ENCODE peak calls at places on chromosomes 2 and 18, in four cellular contexts. S, F, T and V are unnamed samples.

GRCh38 chr2:239114119-239114581 is 266.3 kb downstream of the TWIST2 start:
- DNase-seq in S (peak), F (no peak), T (peak), V (no peak)

GRCh38 chr2:91442246-91442905 is 2750.9 kb downstream of the RPIA start:
- DNase-seq in S (peak), F (peak), T (no peak), V (peak)

GRCh38 chr18:48031641-48032040 is 101.2 kb upstream of the SMAD2 start:
- DNase-seq in S (no peak), F (no peak), T (no peak), V (no peak)

GRCh38 chr18:55790296-55790695 is 202.3 kb upstream of the TCF4 start:
- DNase-seq in S (no peak), F (no peak), T (peak), V (no peak)

GRCh38 chr2:180829261-180829660 is 151.1 kb upstream of the UBE2E3 start:
- DNase-seq in S (no peak), F (no peak), T (no peak), V (no peak)

GRCh38 chr2:85302106-85302505 is 25.7 kb downstream of the TGOLN2 start:
- DNase-seq in S (no peak), F (no peak), T (no peak), V (no peak)

GRCh38 chr2:65666156-65666725 is 233.8 kb upstream of the SPRED2 start:
- DNase-seq in S (no peak), F (no peak), T (peak), V (peak)

GRCh38 chr2:239386872-239387445 is 13.9 kb downstream of the HDAC4 start:
- DNase-seq in S (no peak), F (no peak), T (no peak), V (no peak)

GRCh38 chr2:226898925-226899324 is 63.1 kb downstream of the RHBDD1 start:
- DNase-seq in S (no peak), F (no peak), T (no peak), V (no peak)

GRCh38 chr2:29448238-29448637 is 333.0 kb downstream of the CLIP4 start:
- DNase-seq in S (no peak), F (no peak), T (no peak), V (no peak)

GRCh38 chr2:156708051-156708450 is 271.9 kb downstream of the GPD2 start:
- DNase-seq in S (no peak), F (no peak), T (no peak), V (no peak)

GRCh38 chr2:158460632-158461297 is 4.0 kb downstream of the PKP4 start:
- DNase-seq in S (no peak), F (no peak), T (peak), V (no peak)

GRCh38 chr2:170236639-170237037 is 58.7 kb downstream of the MYO3B start:
- DNase-seq in S (no peak), F (no peak), T (no peak), V (no peak)

GRCh38 chr2:85716346-85716880 is 22.3 kb downstream of the GNLY start:
- DNase-seq in S (no peak), F (no peak), T (no peak), V (no peak)

GRCh38 chr18:57447154-57447621 is 12.0 kb downstream of the ONECUT2 start:
- DNase-seq in S (no peak), F (no peak), T (peak), V (peak)

GRCh38 chr2:179020156-179020750 is 29.7 kb downstream of the CCDC141 start:
- DNase-seq in S (peak), F (no peak), T (no peak), V (peak)

GRCh38 chr2:227578642-227579041 is 20.1 kb upstream of the SCYGR2 start:
- DNase-seq in S (no peak), F (no peak), T (no peak), V (no peak)

GRCh38 chr2:68292108-68292710 is 27.5 kb downstream of the CNRIP1 start:
- DNase-seq in S (no peak), F (no peak), T (no peak), V (peak)

GRCh38 chr2:127437781-127438726 is 19.8 kb downstream of the PROC start:
- DNase-seq in S (no peak), F (no peak), T (no peak), V (no peak)

GRCh38 chr18:54109131-54109683 is 115.3 kb downstream of the MBD2 start:
- DNase-seq in S (no peak), F (no peak), T (no peak), V (no peak)

GRCh38 chr2:235722869-235723268 is 229.0 kb downstream of the AGAP1 start:
- DNase-seq in S (no peak), F (no peak), T (no peak), V (no peak)

GRCh38 chr18:57077786-57078552 is 68.9 kb upstream of the BOD1L2 start:
- DNase-seq in S (no peak), F (no peak), T (no peak), V (peak)

GRCh38 chr18:11387880-11388279 is 221.5 kb upstream of the SLC35G4 start:
- DNase-seq in S (peak), F (peak), T (no peak), V (peak)

GRCh38 chr2:100119235-100119634 is 23.2 kb downstream of the AFF3 start:
- DNase-seq in S (no peak), F (no peak), T (no peak), V (no peak)

GRCh38 chr2:71827146-71827874 is 320.4 kb downstream of the CYP26B1 start:
- DNase-seq in S (no peak), F (no peak), T (no peak), V (no peak)

GRCh38 chr2:234996467-234997270 is 44.9 kb downstream of the SH3BP4 start:
- DNase-seq in S (no peak), F (no peak), T (peak), V (no peak)

GRCh38 chr2:44075536-44075935 is 79.7 kb upstream of the LRPPRC start:
- DNase-seq in S (no peak), F (peak), T (peak), V (no peak)

GRCh38 chr18:57107141-57107832 is 39.6 kb upstream of the BOD1L2 start:
- DNase-seq in S (no peak), F (no peak), T (peak), V (no peak)

GRCh38 chr2:169714699-169715098 is 18.9 kb upstream of the KLHL23 start:
- DNase-seq in S (no peak), F (no peak), T (no peak), V (no peak)

GRCh38 chr2:47198985-47199451 is 43.9 kb upstream of the STPG4 start:
- DNase-seq in S (no peak), F (no peak), T (peak), V (no peak)

GRCh38 chr2:47196499-47196898 is 41.4 kb upstream of the STPG4 start:
- DNase-seq in S (no peak), F (no peak), T (no peak), V (no peak)

GRCh38 chr2:47193607-47194006 is 38.5 kb upstream of the STPG4 start:
- DNase-seq in S (no peak), F (no peak), T (peak), V (no peak)

GRCh38 chr2:47194410-47194809 is 39.3 kb upstream of the STPG4 start:
- DNase-seq in S (no peak), F (no peak), T (no peak), V (no peak)

GRCh38 chr2:47195149-47195548 is 40.0 kb upstream of the STPG4 start:
- DNase-seq in S (no peak), F (no peak), T (peak), V (no peak)
- TF ChIP-seq CTCF in S (no peak), F (no peak), T (no peak), V (no peak)

GRCh38 chr2:32210767-32211408 is 45.2 kb downstream of the SLC30A6 start:
- DNase-seq in S (no peak), F (no peak), T (no peak), V (no peak)

DNA sequence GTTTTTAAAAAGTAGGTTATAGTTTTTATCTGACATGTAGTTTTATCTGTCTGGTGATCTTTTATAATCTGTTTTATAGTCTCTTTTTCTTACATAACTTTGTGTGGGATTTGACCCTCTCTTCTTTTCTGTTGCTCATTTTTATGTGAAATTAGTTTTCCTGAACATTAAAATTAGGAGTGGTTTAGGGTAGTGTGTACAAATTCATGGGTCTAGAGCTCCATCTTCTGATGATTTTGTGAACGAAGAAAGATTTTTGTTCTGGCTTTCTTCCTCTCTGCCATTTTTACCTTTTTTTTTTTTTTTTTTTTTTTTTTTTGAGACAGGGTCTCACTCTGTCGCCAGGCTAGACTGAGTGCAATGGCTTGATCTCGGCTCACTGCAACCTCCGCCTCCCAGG is 46.6 kb downstream of the SLC30A6 start:
- DNase-seq in S (no peak), F (no peak), T (no peak), V (no peak)
- TF ChIP-seq CTCF in S (no peak), F (no peak), T (no peak), V (no peak)

DNA sequence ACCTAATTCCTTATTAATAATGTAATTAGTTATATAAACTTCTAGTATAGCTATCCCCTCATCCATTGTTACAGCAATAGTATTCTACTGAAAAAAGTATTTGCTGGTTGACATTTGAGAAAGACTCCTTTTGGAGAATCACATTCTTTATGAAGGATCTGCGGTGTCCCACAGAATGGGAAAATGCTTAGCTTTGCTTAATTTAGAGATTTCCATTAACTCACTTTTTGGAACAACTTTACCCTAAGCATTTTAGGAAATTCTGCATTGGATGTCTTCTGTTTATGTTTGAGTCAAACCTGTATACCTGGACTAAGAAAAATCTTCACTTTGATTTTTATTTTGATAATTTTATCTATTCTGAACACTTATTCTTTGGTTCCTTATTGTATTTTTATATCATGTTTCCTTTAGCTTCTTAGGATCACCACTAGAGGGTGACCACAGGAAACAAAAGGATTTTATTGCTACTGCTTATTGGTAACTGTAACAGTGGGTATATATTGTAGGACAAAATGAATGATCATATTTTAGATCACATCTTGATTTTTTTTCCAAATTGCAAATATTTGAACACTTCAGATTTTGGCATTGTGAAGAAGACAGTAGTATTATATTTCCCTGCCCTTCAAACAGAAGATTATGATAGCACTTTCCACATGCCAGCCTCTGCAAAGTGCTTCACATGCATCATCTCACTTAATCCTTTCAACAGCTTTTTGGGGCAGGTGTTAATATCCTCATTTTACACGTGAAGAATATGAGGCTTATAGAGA is 79.6 kb downstream of the MIB1 start:
- DNase-seq in S (no peak), F (no peak), T (peak), V (peak)
- TF ChIP-seq CTCF in S (peak), F (peak), T (peak), V (peak)

GRCh38 chr2:232398293-232399034 is 8.2 kb upstream of the ALPG start:
- DNase-seq in S (no peak), F (no peak), T (no peak), V (no peak)

GRCh38 chr2:232406556-232407310 is at the start of gene ALPG:
- DNase-seq in S (no peak), F (no peak), T (no peak), V (no peak)

GRCh38 chr2:232405943-232406510 is 617 bp upstream of the ALPG start:
- DNase-seq in S (no peak), F (no peak), T (no peak), V (no peak)

GRCh38 chr2:232400244-232401015 is 6.2 kb upstream of the ALPG start:
- DNase-seq in S (no peak), F (no peak), T (no peak), V (no peak)

GRCh38 chr2:232402518-232402917 is 4.1 kb upstream of the ALPG start:
- DNase-seq in S (no peak), F (no peak), T (no peak), V (no peak)
- TF ChIP-seq CTCF in S (no peak), F (no peak), T (no peak), V (no peak)

GRCh38 chr18:45320724-45321123 is 294.6 kb upstream of the SLC14A2 start:
- DNase-seq in S (no peak), F (no peak), T (peak), V (no peak)

GRCh38 chr18:45321520-45321919 is 293.8 kb upstream of the SLC14A2 start:
- DNase-seq in S (no peak), F (peak), T (no peak), V (no peak)

GRCh38 chr18:45312727-45313126 is 302.5 kb upstream of the SLC14A2 start:
- DNase-seq in S (no peak), F (no peak), T (no peak), V (no peak)

GRCh38 chr18:45316127-45316526 is 299.1 kb upstream of the SLC14A2 start:
- DNase-seq in S (no peak), F (no peak), T (no peak), V (no peak)
- TF ChIP-seq CTCF in S (no peak), F (no peak), T (no peak), V (no peak)

GRCh38 chr2:53442783-53443182 is 324.8 kb upstream of the CHAC2 start:
- DNase-seq in S (no peak), F (no peak), T (no peak), V (no peak)
- TF ChIP-seq CTCF in S (no peak), F (no peak), T (peak), V (no peak)

GRCh38 chr2:240894836-240895558 is 959 bp downstream of the MAB21L4 start:
- DNase-seq in S (no peak), F (no peak), T (no peak), V (no peak)
- TF ChIP-seq CTCF in S (no peak), F (no peak), T (no peak), V (no peak)

GRCh38 chr2:173750831-173751230 is 214.3 kb downstream of the SP3 start:
- DNase-seq in S (no peak), F (no peak), T (no peak), V (no peak)

GRCh38 chr2:173751245-173751975 is 213.8 kb downstream of the SP3 start:
- DNase-seq in S (no peak), F (no peak), T (no peak), V (no peak)

GRCh38 chr2:173749315-173749714 is 215.9 kb downstream of the SP3 start:
- DNase-seq in S (no peak), F (no peak), T (peak), V (no peak)

GRCh38 chr2:173752152-173752551 is 213.0 kb downstream of the SP3 start:
- DNase-seq in S (no peak), F (no peak), T (no peak), V (no peak)

DNA sequence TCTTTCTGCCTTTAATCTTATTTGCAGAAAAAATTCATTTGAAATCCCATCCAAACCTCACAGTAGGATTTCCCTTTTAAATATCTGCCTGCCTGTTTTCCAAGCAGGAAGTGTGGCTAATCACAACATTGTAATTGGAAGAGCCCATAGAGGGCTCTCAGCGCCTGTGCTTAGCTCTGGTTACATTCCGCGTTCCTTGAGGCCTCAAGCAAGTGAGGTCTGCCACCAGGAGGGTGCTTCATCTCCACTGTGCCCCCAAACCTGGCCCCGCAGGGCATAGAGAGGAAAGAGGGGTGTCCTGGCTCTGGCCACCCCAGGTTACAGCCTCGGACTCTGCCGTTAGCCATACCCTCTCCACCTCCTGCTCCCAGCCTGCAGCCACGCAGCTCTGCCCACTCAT is 214.8 kb downstream of the SP3 start:
- DNase-seq in S (no peak), F (no peak), T (peak), V (no peak)
- TF ChIP-seq CTCF in S (peak), F (no peak), T (peak), V (no peak)

GRCh38 chr18:23095463-23095862 is 39.8 kb upstream of the CABLES1 start:
- DNase-seq in S (no peak), F (no peak), T (no peak), V (no peak)
- TF ChIP-seq CTCF in S (no peak), F (no peak), T (no peak), V (no peak)

GRCh38 chr2:8190279-8190678 is 491.6 kb upstream of the ID2 start:
- DNase-seq in S (no peak), F (no peak), T (no peak), V (no peak)
- TF ChIP-seq CTCF in S (no peak), F (no peak), T (no peak), V (no peak)